ENCODE peak calls at places on chromosomes 5 and 9, in four cellular contexts. X is H1, E is omental fat pad, Z is fibroblast of the aortic adventitia. L is an unnamed sample.

GRCh38 chr9:99465231-99465891 is 243.3 kb downstream of the SEC61B start:
- DNase-seq in X (no peak), E (no peak), Z (peak; percentile 19), L (no peak)

GRCh38 chr9:28720746-28721145 is 1147.5 kb upstream of the C9orf72 start:
- DNase-seq in X (no peak), E (no peak), Z (no peak), L (no peak)

GRCh38 chr9:136081113-136081825 is 13.8 kb downstream of the NACC2 start:
- DNase-seq in X (no peak), E (no peak), Z (no peak), L (no peak)

GRCh38 chr9:3285365-3286161 is 240.2 kb downstream of the RFX3 start:
- DNase-seq in X (no peak), E (no peak), Z (peak; percentile 63), L (no peak)

GRCh38 chr9:131347376-131348020 is 46.4 kb upstream of the PRRC2B start:
- DNase-seq in X (no peak), E (no peak), Z (no peak), L (no peak)

GRCh38 chr5:57231607-57232006 is 57.7 kb downstream of the GPBP1 start:
- DNase-seq in X (no peak), E (no peak), Z (peak; percentile 87), L (no peak)

GRCh38 chr5:72108200-72109050 is 1.1 kb downstream of the MAP1B start:
- DNase-seq in X (no peak), E (no peak), Z (peak; percentile 67), L (no peak)

GRCh38 chr9:133701321-133701980 is 36.7 kb downstream of the SARDH start:
- DNase-seq in X (no peak), E (no peak), Z (no peak), L (no peak)

GRCh38 chr9:93185261-93186150 is 1.6 kb downstream of the WNK2 start:
- DNase-seq in X (no peak), E (no peak), Z (no peak), L (no peak)

GRCh38 chr9:83069651-83070050 is 6.7 kb upstream of the RASEF start:
- DNase-seq in X (no peak), E (no peak), Z (no peak), L (no peak)

GRCh38 chr5:35773936-35774335 is 82.8 kb upstream of the IL7R start:
- DNase-seq in X (no peak), E (no peak), Z (peak; percentile 11), L (no peak)

GRCh38 chr9:89418882-89419641 is 78.9 kb downstream of the SEMA4D start:
- DNase-seq in X (no peak), E (no peak), Z (no peak), L (peak; percentile 53)

GRCh38 chr5:31366941-31367340 is 165.0 kb downstream of the DROSHA start:
- DNase-seq in X (no peak), E (no peak), Z (peak; percentile 84), L (no peak)

GRCh38 chr9:9504869-9505268 is 1107.9 kb downstream of the PTPRD start:
- DNase-seq in X (no peak), E (no peak), Z (no peak), L (no peak)

GRCh38 chr9:87445646-87446045 is 52.0 kb upstream of the DAPK1 start:
- DNase-seq in X (no peak), E (no peak), Z (peak; percentile 13), L (no peak)

GRCh38 chr9:129348890-129349570 is 171.0 kb upstream of the IER5L start:
- DNase-seq in X (no peak), E (no peak), Z (no peak), L (no peak)
- TF ChIP-seq CTCF in X (no peak), E (no peak), Z (no peak), L (no peak)

GRCh38 chr9:137256362-137256761 is 1.2 kb downstream of the NELFB start:
- DNase-seq in X (no peak), E (no peak), Z (no peak), L (no peak)

GRCh38 chr9:137256839-137257238 is 1.7 kb downstream of the NELFB start:
- DNase-seq in X (no peak), E (no peak), Z (no peak), L (no peak)

GRCh38 chr9:137253717-137254623 is 1.2 kb upstream of the NELFB start:
- DNase-seq in X (no peak), E (no peak), Z (no peak), L (no peak)

GRCh38 chr9:137255448-137256114 is 454 bp downstream of the NELFB start:
- DNase-seq in X (no peak), E (no peak), Z (peak; percentile 22), L (no peak)

DNA sequence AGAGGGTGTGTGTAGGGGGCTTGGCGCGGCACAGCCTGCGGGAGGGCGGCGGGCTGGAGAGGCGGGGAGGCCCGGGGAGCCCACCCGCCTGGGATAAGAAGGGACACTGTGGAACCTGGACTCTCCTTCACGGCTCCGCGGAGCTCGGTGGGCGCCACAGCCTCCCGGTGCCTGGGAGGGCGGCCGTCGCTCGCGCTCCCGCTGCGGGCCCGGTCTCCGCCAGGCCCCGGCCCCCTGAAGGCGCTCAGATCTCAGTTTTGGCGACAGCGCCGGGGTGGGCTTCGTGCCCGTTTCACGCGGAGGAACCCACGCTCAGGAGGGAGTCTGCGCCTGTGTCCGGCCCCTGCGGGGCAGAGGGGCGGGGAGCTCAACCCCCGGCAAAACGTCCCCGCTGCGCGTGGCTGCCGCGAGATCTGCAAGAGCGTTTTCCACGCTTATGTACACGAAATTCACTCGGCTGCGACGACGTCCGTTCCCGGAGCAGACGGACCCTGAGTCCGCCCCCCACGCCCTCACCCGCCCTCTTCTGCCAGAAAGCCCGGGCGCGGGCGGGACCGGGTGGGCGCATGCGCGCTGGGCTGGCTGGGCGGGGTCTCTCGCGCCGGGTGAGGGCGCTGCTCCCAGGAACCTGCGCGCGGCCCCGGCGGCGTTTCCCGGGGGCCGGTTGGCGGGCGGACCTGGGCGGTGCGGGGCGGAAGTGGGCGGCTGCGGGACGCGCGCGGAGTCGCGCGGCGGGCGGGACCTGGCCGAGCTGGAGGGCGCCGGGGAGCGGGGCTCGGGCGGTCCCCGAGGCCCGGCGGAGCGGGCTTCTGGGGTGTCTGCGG is at the start of gene NELFB:
- DNase-seq in X (no peak), E (peak; percentile 72), Z (peak; percentile 85), L (peak; percentile 100)
- TF ChIP-seq CTCF in X (no peak), E (no peak), Z (no peak), L (no peak)

GRCh38 chr5:127958421-127959011 is 125.0 kb upstream of the SLC12A2 start:
- DNase-seq in X (no peak), E (no peak), Z (no peak), L (no peak)

GRCh38 chr5:127959152-127959764 is 124.3 kb upstream of the SLC12A2 start:
- DNase-seq in X (no peak), E (no peak), Z (peak; percentile 84), L (no peak)

GRCh38 chr5:127957701-127958190 is 125.8 kb upstream of the SLC12A2 start:
- DNase-seq in X (no peak), E (no peak), Z (no peak), L (no peak)

GRCh38 chr5:127960126-127960744 is 123.3 kb upstream of the SLC12A2 start:
- DNase-seq in X (no peak), E (no peak), Z (peak; percentile 43), L (no peak)

GRCh38 chr5:127957183-127957582 is 126.4 kb upstream of the SLC12A2 start:
- DNase-seq in X (no peak), E (no peak), Z (peak; percentile 56), L (no peak)
- TF ChIP-seq CTCF in X (no peak), E (no peak), Z (no peak), L (no peak)

DNA sequence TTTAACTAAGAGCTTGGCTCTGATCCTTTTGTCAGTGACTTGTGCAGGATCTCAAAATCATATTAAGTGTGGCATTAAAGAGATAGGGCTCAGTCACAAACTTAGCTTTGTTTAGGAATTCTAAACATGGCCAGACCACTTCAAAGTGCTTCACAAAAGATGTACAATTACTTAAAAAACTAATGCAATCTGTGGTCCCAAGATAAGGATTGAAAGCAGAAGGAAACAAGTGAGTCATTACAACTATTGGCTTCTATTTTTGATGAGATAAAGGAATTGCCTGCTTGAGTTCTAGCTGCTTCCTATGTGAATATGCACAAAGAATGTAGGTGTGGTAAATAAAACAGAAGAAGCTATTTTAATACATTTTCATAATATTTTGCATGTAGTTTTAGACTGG is 44.9 kb upstream of the SLC12A2 start:
- DNase-seq in X (no peak), E (no peak), Z (peak; percentile 85), L (no peak)
- TF ChIP-seq CTCF in X (no peak), E (no peak), Z (no peak), L (no peak)

GRCh38 chr5:2017540-2018389 is 135.0 kb upstream of the IRX4 start:
- DNase-seq in X (peak; percentile 21), E (no peak), Z (peak; percentile 23), L (no peak)
- TF ChIP-seq CTCF in X (peak; percentile 52), E (no peak), Z (peak; percentile 49), L (no peak)

GRCh38 chr9:16134351-16134750 is 581.5 kb downstream of the CCDC171 start:
- DNase-seq in X (no peak), E (no peak), Z (no peak), L (no peak)
- TF ChIP-seq CTCF in X (no peak), E (no peak), Z (no peak), L (no peak)

DNA sequence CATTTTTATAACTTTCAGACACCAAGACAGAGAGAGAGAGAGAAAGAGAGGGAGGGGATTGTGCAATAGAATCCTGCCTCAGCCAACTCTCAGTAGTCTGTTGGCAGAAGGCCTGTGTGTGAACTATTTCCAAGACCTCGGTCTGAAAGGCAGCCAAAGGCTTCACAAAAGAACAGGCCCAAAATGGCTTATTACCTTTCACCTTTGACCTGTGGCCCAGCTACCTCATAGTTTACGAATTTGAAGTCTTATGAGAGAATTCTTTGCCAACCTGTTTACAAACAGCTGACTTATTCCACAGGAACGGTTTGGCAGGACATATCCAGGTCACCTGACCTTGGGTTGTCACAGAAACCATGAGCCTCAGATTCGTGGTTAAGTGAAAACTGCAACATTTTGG is 48.6 kb downstream of the NR2F1-AS1 start:
- DNase-seq in X (no peak), E (peak; percentile 32), Z (peak; percentile 99), L (no peak)
- TF ChIP-seq CTCF in X (no peak), E (no peak), Z (no peak), L (no peak)

GRCh38 chr9:34072868-34073590 is 24.3 kb upstream of the UBAP2 start:
- DNase-seq in X (no peak), E (no peak), Z (peak; percentile 91), L (no peak)
- TF ChIP-seq CTCF in X (no peak), E (no peak), Z (no peak), L (no peak)

GRCh38 chr5:28346696-28347095 is 1308.3 kb upstream of the CDH9 start:
- DNase-seq in X (no peak), E (no peak), Z (no peak), L (no peak)

GRCh38 chr5:28344803-28345433 is 1306.5 kb upstream of the CDH9 start:
- DNase-seq in X (peak; percentile 2), E (no peak), Z (peak; percentile 10), L (no peak)
- TF ChIP-seq CTCF in X (no peak), E (no peak), Z (no peak), L (no peak)